ENCODE peak calls at places on chromosomes 12 and 14, in seven cellular contexts. C is left ventricle myocardium inferior, H is uterus, O is hepatocyte, M is body of pancreas, U is astrocyte, Y is GM23338. B is an unnamed sample.

GRCh38 chr14:77000340-77001235 is 27.9 kb downstream of the IRF2BPL start:
- DNase-seq in C (peak; percentile 32), U (peak; percentile 59), Y (peak; percentile 38), M (no peak), H (peak; percentile 60), O (peak; percentile 87), B (no peak)

GRCh38 chr14:52790756-52791203 is 627 bp downstream of the GNPNAT1 start:
- DNase-seq in U (no peak), O (no peak), M (no peak), Y (no peak), C (no peak), H (no peak), B (no peak)

GRCh38 chr12:48924617-48925217 is 575 bp downstream of the FKBP11 start:
- DNase-seq in U (peak; percentile 32), H (peak; percentile 51), C (peak; percentile 20), O (peak; percentile 81), Y (peak; percentile 81), M (peak; percentile 71), B (peak; percentile 53)

GRCh38 chr14:36659822-36660735 is 1.6 kb upstream of the PAX9 start:
- DNase-seq in H (no peak), U (no peak), Y (peak; percentile 62), C (no peak), M (no peak), O (no peak), B (no peak)

GRCh38 chr12:19186722-19187661 is 57.5 kb downstream of the PLEKHA5 start:
- DNase-seq in H (no peak), U (peak; percentile 36), M (no peak), Y (peak; percentile 77), C (no peak), O (peak; percentile 69), B (peak; percentile 65)

GRCh38 chr14:50783542-50783941 is 47.4 kb downstream of the NIN start:
- DNase-seq in O (no peak), H (no peak), U (no peak), C (no peak), Y (no peak), M (no peak), B (no peak)

GRCh38 chr12:130977046-130977758 is 23.5 kb downstream of the ADGRD1 start:
- DNase-seq in H (no peak), U (no peak), M (no peak), C (no peak), O (no peak), Y (peak; percentile 34), B (no peak)

GRCh38 chr12:57479376-57480115 is at the start of gene ARHGAP9:
- DNase-seq in M (no peak), H (no peak), U (no peak), C (no peak), Y (no peak), O (no peak), B (peak; percentile 52)

GRCh38 chr14:104138098-104138890 is at the start of gene KIF26A:
- DNase-seq in U (no peak), Y (peak; percentile 75), H (no peak), C (peak; percentile 60), O (peak; percentile 72), M (peak; percentile 38), B (no peak)

GRCh38 chr14:93936245-93936644 is 9.1 kb downstream of the FAM181A start:
- DNase-seq in C (no peak), Y (peak; percentile 82), O (peak; percentile 62), M (peak; percentile 32), U (no peak), H (no peak), B (peak; percentile 23)

GRCh38 chr14:87916103-87916885 is 76.7 kb downstream of the GALC start:
- DNase-seq in M (no peak), U (no peak), C (no peak), Y (no peak), O (no peak), H (no peak), B (no peak)

GRCh38 chr12:1912580-1913376 is 5.7 kb downstream of the CACNA2D4 start:
- DNase-seq in O (peak; percentile 8), C (no peak), Y (no peak), M (no peak), U (no peak), H (no peak), B (no peak)

GRCh38 chr12:50786498-50787231 is 22.8 kb downstream of the ATF1 start:
- DNase-seq in H (no peak), O (peak; percentile 67), Y (peak; percentile 14), U (peak; percentile 98), M (no peak), C (no peak), B (peak; percentile 14)

GRCh38 chr12:47945341-47945728 is 18.1 kb upstream of the TMEM106C start:
- DNase-seq in O (no peak), U (no peak), Y (no peak), H (no peak), C (no peak), M (no peak), B (peak; percentile 57)

GRCh38 chr12:24138041-24138440 is 188.6 kb upstream of the SOX5 start:
- DNase-seq in M (no peak), Y (no peak), O (no peak), C (no peak), U (no peak), H (no peak), B (no peak)

GRCh38 chr14:104598461-104599273 is 5.9 kb downstream of the TMEM179 start:
- DNase-seq in O (no peak), C (no peak), M (no peak), H (no peak), U (no peak), Y (no peak), B (no peak)

GRCh38 chr12:94563261-94563660 is 87.1 kb downstream of the TMCC3 start:
- DNase-seq in O (no peak), H (no peak), M (no peak), Y (no peak), C (no peak), U (no peak), B (no peak)

GRCh38 chr12:126114420-126114819 is 1049.2 kb downstream of the AACS start:
- DNase-seq in U (no peak), H (no peak), M (no peak), Y (no peak), C (no peak), O (no peak), B (no peak)

GRCh38 chr12:110042260-110042659 is 6.1 kb downstream of the C12orf76 start:
- DNase-seq in H (no peak), M (peak; percentile 20), Y (no peak), O (no peak), U (no peak), C (peak; percentile 16), B (no peak)

GRCh38 chr12:110046451-110047187 is 1.7 kb downstream of the C12orf76 start:
- DNase-seq in Y (no peak), H (no peak), U (no peak), O (peak; percentile 36), C (no peak), M (no peak), B (no peak)

GRCh38 chr12:110050927-110051326 is 2.6 kb upstream of the C12orf76 start:
- DNase-seq in C (no peak), H (no peak), O (no peak), M (no peak), Y (no peak), U (no peak), B (no peak)

GRCh38 chr12:110048242-110049027 is at the start of gene C12orf76:
- DNase-seq in H (peak; percentile 93), M (peak; percentile 95), O (peak; percentile 97), C (peak; percentile 93), Y (peak; percentile 97), U (peak; percentile 93), B (peak; percentile 98)

GRCh38 chr12:110047297-110047940 is 903 bp downstream of the C12orf76 start:
- DNase-seq in M (no peak), O (no peak), H (no peak), C (no peak), Y (no peak), U (no peak), B (no peak)
- H3K27ac ChIP-seq in M (no peak overlapping the region), O (peak overlapping the region; percentile 78), H (peak overlapping the region; percentile 78), C (peak overlapping the region; percentile 83), Y (no peak overlapping the region), U (peak overlapping the region; percentile 79), B (no peak overlapping the region)

GRCh38 chr12:124461241-124461673 is 106.2 kb downstream of the NCOR2 start:
- DNase-seq in O (no peak), C (no peak), Y (no peak), M (no peak), H (no peak), U (no peak), B (no peak)

GRCh38 chr12:124458992-124459851 is 108.2 kb downstream of the NCOR2 start:
- DNase-seq in Y (no peak), M (no peak), O (no peak), C (no peak), U (no peak), H (no peak), B (no peak)

GRCh38 chr12:124458220-124458991 is 109.0 kb downstream of the NCOR2 start:
- DNase-seq in H (no peak), U (no peak), Y (no peak), C (no peak), M (no peak), O (no peak), B (no peak)

GRCh38 chr12:124460771-124461170 is 106.6 kb downstream of the NCOR2 start:
- DNase-seq in O (no peak), H (no peak), Y (no peak), C (no peak), M (no peak), U (no peak), B (no peak)

GRCh38 chr12:124459852-124460645 is 107.4 kb downstream of the NCOR2 start:
- DNase-seq in U (no peak), Y (no peak), C (no peak), M (no peak), O (no peak), H (no peak), B (no peak)
- H3K4me1 ChIP-seq in U (peaks cover 8% of the 10 kb centered on the region), Y (peaks cover 5% of the 10 kb centered on the region), C (peaks cover 54% of the 10 kb centered on the region), M (peaks cover 4% of the 10 kb centered on the region), O (peaks cover 18% of the 10 kb centered on the region), H (peaks cover 7% of the 10 kb centered on the region), B (no peaks in the 10 kb centered on the region)

DNA sequence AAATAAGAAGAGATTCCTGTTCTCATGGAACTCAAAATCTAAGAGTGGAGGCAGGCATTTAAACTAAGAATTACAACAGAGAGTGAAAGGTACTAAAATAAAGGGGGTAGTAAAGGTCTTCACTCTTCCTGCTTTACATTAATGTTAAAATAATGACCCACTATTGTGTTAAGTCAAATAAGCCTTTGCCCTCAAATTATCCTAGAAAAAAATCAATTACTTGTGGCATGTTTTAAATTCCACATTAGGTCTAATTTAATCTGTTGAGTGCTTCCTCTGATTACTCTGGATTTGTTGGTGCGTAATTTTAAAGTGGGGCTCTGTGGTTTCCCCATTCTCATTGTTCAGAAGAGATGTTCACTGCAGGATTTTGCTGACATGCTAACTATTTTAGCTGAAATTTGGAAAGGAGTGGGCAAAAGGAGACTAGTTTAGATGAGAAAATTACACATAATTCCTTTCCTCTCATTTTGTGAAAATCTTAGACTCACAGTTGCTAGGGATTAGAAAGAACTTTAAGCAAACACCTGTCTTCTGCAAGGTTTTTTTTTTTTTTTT is 35.5 kb downstream of the BTG1 start:
- DNase-seq in Y (no peak), H (no peak), M (no peak), U (no peak), O (no peak), C (no peak), B (no peak)
- H3K27ac ChIP-seq in Y (no peak overlapping the region), H (no peak overlapping the region), M (no peak overlapping the region), U (no peak overlapping the region), O (no peak overlapping the region), C (no peak overlapping the region), B (no peak overlapping the region)

GRCh38 chr14:99589651-99590530 is 14.1 kb downstream of the CCDC85C start:
- DNase-seq in O (no peak), C (no peak), M (no peak), H (no peak), U (no peak), Y (no peak), B (no peak)
- H3K4me1 ChIP-seq in O (peaks cover 32% of the 10 kb centered on the region), C (peaks cover 95% of the 10 kb centered on the region), M (peaks cover 67% of the 10 kb centered on the region), H (no peaks in the 10 kb centered on the region), U (peaks cover 34% of the 10 kb centered on the region), Y (peaks cover 20% of the 10 kb centered on the region), B (peaks cover 10% of the 10 kb centered on the region)

GRCh38 chr14:75450381-75451276 is 22.8 kb downstream of the JDP2 start:
- DNase-seq in M (peak; percentile 97), H (peak; percentile 64), U (peak; percentile 37), Y (no peak), C (peak; percentile 54), O (peak; percentile 70), B (peak; percentile 98)
- H3K27ac ChIP-seq in M (peak overlapping the region; percentile 93), H (peak overlapping the region; percentile 86), U (no peak overlapping the region), Y (peak overlapping the region; percentile 26), C (peak overlapping the region; percentile 85), O (peak overlapping the region; percentile 84), B (peak overlapping the region; percentile 87)